ENCODE peak calls at places on chromosome 18, in six cellular contexts. R is PC-9, U is lung, T is body of pancreas, N is uterus, Q is heart left ventricle. B is an unnamed sample.
A peak's percentile ranks its signal among the peaks of the same experiment; 100 is the strongest.

GRCh38 chr18:30960661-30961060 is 81.9 kb downstream of the DSC3 start:
- DNase-seq in T (no peak), R (no peak), N (no peak), U (no peak), Q (no peak), B (no peak)

GRCh38 chr18:9753863-9754262 is 45.8 kb downstream of the RAB31 start:
- DNase-seq in R (peak; percentile 37), T (no peak), U (no peak), N (no peak), Q (no peak), B (no peak)

GRCh38 chr18:8982416-8983183 is 119.9 kb upstream of the NDUFV2 start:
- DNase-seq in U (peak; percentile 35), R (no peak), N (no peak), T (peak; percentile 57), Q (no peak), B (no peak)

GRCh38 chr18:63098014-63098981 is 221.3 kb downstream of the BCL2 start:
- DNase-seq in U (no peak), T (no peak), Q (no peak), R (no peak), N (no peak), B (no peak)

GRCh38 chr18:7812431-7813063 is 245.4 kb downstream of the PTPRM start:
- DNase-seq in T (no peak), Q (no peak), N (no peak), R (peak; percentile 82), U (no peak), B (no peak)

GRCh38 chr18:6498265-6498664 is 83.6 kb upstream of the L3MBTL4 start:
- DNase-seq in Q (no peak), T (no peak), R (no peak), N (no peak), U (no peak), B (no peak)

GRCh38 chr18:42341423-42341822 is 386.4 kb downstream of the PIK3C3 start:
- DNase-seq in R (no peak), N (no peak), U (no peak), T (no peak), Q (no peak), B (no peak)

GRCh38 chr18:49189772-49190171 is 239.0 kb upstream of the SMAD7 start:
- DNase-seq in U (no peak), Q (no peak), N (no peak), T (no peak), R (no peak), B (no peak)

GRCh38 chr18:26286008-26286407 is 59.8 kb downstream of the TAF4B start:
- DNase-seq in R (no peak), U (no peak), T (no peak), Q (no peak), N (no peak), B (no peak)

GRCh38 chr18:48690494-48690893 is 151.7 kb downstream of the CTIF start:
- DNase-seq in R (no peak), N (no peak), Q (no peak), U (no peak), T (no peak), B (no peak)

GRCh38 chr18:923144-923543 is 18.5 kb downstream of the ADCYAP1 start:
- DNase-seq in Q (no peak), T (peak; percentile 22), U (no peak), R (no peak), N (no peak), B (no peak)

GRCh38 chr18:28112056-28112470 is 64.9 kb downstream of the CDH2 start:
- DNase-seq in U (no peak), R (no peak), N (no peak), Q (no peak), T (no peak), B (no peak)

GRCh38 chr18:28469946-28470345 is 293.0 kb upstream of the CDH2 start:
- DNase-seq in Q (no peak), T (no peak), U (no peak), N (no peak), R (no peak), B (no peak)

GRCh38 chr18:21298351-21298750 is 56.3 kb downstream of the GREB1L start:
- DNase-seq in T (no peak), U (no peak), N (no peak), R (no peak), Q (no peak), B (no peak)

GRCh38 chr18:59141294-59142068 is 1.8 kb downstream of the SEC11C start:
- DNase-seq in U (no peak), T (no peak), N (no peak), R (no peak), Q (no peak), B (no peak)

GRCh38 chr18:49020129-49020528 is 69.4 kb upstream of the SMAD7 start:
- DNase-seq in R (no peak), T (no peak), Q (no peak), N (peak; percentile 3), U (no peak), B (no peak)

GRCh38 chr18:68611301-68611700 is 103.6 kb downstream of the TMX3 start:
- DNase-seq in N (no peak), T (no peak), R (no peak), Q (no peak), U (no peak), B (no peak)

GRCh38 chr18:11849845-11850747 is 1.1 kb upstream of the CHMP1B start:
- DNase-seq in Q (peak; percentile 70), U (peak; percentile 73), N (peak; percentile 54), R (peak; percentile 93), T (peak; percentile 68), B (peak; percentile 67)

GRCh38 chr18:38170845-38171244 is 605.2 kb upstream of the CELF4 start:
- DNase-seq in R (no peak), Q (no peak), N (no peak), T (no peak), U (no peak), B (no peak)

GRCh38 chr18:46437019-46437418 is 220.0 kb downstream of the LOXHD1 start:
- DNase-seq in R (no peak), U (no peak), N (no peak), T (no peak), Q (no peak), B (no peak)

GRCh38 chr18:63604791-63605567 is 17.8 kb downstream of the SERPINB13 start:
- DNase-seq in R (peak; percentile 94), N (no peak), U (no peak), Q (no peak), T (peak; percentile 9), B (no peak)

GRCh38 chr18:8969639-8970378 is 132.7 kb upstream of the NDUFV2 start:
- DNase-seq in U (no peak), Q (no peak), N (no peak), R (no peak), T (no peak), B (no peak)

GRCh38 chr18:74652392-74652988 is 54.8 kb downstream of the ZNF407 start:
- DNase-seq in Q (no peak), U (no peak), N (no peak), R (no peak), T (no peak), B (no peak)

GRCh38 chr18:27315001-27315400 is 129.9 kb upstream of the CHST9 start:
- DNase-seq in T (no peak), U (no peak), N (no peak), Q (no peak), R (no peak), B (no peak)

GRCh38 chr18:48771641-48772380 is 179.0 kb downstream of the SMAD7 start:
- DNase-seq in N (no peak), U (no peak), T (no peak), Q (peak; percentile 81), R (no peak), B (no peak)

GRCh38 chr18:74288730-74289129 is 3.0 kb downstream of the CYB5A start:
- DNase-seq in N (no peak), R (no peak), T (peak; percentile 54), U (no peak), Q (no peak), B (no peak)

GRCh38 chr18:41875094-41875780 is 79.8 kb upstream of the PIK3C3 start:
- DNase-seq in U (no peak), Q (no peak), R (peak; percentile 60), N (no peak), T (no peak), B (no peak)

GRCh38 chr18:49959176-49959575 is 145.8 kb upstream of the ACAA2 start:
- DNase-seq in T (no peak), Q (no peak), N (no peak), R (no peak), U (no peak), B (no peak)

DNA sequence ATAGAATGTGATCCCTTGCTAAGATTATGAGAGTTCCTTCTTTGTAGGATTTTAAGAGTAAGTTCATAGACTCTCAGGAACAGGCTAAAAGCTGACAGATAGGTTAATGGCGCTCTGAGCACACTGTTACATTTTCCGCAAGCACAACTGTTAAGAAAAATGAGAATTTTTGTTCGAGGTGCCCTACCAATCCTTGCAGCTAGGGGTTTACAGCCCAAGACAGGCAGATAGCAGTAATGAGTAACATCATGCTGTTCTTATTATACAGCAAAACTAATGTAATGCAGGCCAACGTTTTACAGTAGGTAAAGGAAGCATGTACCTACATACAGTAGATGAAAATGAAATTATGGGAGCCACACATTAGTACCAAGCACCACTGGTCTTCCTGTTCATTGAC is 11.2 kb upstream of the BOD1L2 start:
- DNase-seq in Q (no peak), U (no peak), R (no peak), N (no peak), T (no peak), B (no peak)
- TF ChIP-seq CTCF in Q (no peak), U (no peak), R (no peak), N (no peak), T (no peak), B (no peak)

DNA sequence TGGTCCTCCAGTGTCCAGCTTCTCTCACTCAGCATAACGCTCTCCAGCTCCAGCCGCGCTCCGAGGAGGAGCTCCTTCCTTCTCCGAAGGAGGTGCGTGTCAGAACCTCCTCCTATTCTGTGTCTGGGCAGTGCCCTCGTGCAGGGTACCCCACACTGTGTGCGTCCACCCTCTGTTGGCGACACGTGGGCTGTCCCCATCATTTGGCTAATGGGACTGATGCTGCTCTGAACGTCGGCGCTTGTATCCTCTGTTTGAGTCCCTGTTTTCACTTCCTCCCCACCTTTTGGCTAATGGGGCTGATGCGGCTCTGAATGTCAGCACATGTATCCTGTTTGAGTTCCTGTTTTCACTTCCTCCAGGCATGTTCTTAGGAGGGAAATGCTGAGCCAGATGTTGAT is 22.2 kb downstream of the KCNG2 start:
- DNase-seq in N (no peak), R (no peak), Q (peak; percentile 58), T (no peak), U (no peak), B (no peak)
- H3K4me1 ChIP-seq in N (no peaks in the 10 kb centered on the region), R (no peaks in the 10 kb centered on the region), Q (no peaks in the 10 kb centered on the region), T (no peaks in the 10 kb centered on the region), U (no peaks in the 10 kb centered on the region), B (no peaks in the 10 kb centered on the region)

DNA sequence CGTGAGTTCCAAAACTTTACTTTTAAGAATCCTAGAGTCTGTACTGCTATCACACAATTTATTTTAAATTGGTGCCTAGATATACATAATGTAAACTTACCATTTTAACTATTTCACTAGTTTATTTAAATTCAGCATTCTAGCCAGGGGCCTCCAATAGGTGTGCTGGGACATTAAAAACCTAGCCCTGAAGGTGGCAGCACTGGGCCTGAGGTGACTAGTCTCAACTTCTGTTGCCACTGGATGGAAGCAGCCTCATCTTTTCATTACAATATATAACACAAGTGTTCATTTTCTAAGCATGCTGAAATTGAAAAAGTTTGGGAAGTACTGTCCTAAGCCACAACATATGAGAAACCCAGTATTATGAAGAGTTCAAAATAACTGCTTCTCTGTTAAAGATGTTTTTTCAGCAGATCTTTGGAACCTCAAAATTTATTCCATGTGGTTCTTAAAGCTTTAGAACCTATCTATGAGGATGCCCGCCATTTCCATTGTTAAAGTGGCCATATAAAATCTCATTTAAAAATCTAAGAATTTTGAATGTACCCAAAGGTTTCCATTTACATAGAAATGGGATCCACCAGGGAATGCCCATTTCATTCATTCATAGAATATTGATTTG is 2.9 kb upstream of the RBBP8 start:
- DNase-seq in R (no peak), U (peak; percentile 76), N (peak; percentile 70), Q (peak; percentile 67), T (peak; percentile 92), B (peak; percentile 62)
- TF ChIP-seq CTCF in R (peak; percentile 74), U (peak; percentile 72), N (peak; percentile 59), Q (peak; percentile 74), T (peak; percentile 77), B (peak; percentile 31)

GRCh38 chr18:36634573-36635216 is 194.1 kb downstream of the TPGS2 start:
- DNase-seq in T (no peak), U (no peak), N (no peak), R (no peak), Q (no peak), B (no peak)
- H3K4me1 ChIP-seq in T (no peaks in the 10 kb centered on the region), U (peaks cover 11% of the 10 kb centered on the region), N (no peaks in the 10 kb centered on the region), R (no peaks in the 10 kb centered on the region), Q (peaks cover 5% of the 10 kb centered on the region), B (no peaks in the 10 kb centered on the region)

B was measured in ovary.